ENCODE peak calls at places on chromosome 2, in seven cellular contexts. E is HTR-8/SVneo; A is activated naive CD4-positive, alpha-beta T cell; V is epithelial cell of proximal tubule; J is vagina; U is HT-29; W is NCI-H1417. Z is an unnamed sample.

GRCh38 chr2:164567335-164567989 is 53.8 kb downstream of the GRB14 start:
- DNase-seq in E (no peak), A (no peak), V (no peak), J (no peak), U (peak), W (no peak), Z (no peak)

GRCh38 chr2:207883002-207883780 is 113.5 kb upstream of the FZD5 start:
- DNase-seq in E (no peak), A (no peak), V (no peak), J (no peak), U (no peak), W (no peak), Z (no peak)

GRCh38 chr2:191618789-191619185 is 59.1 kb upstream of the NABP1 start:
- DNase-seq in E (no peak), A (no peak), V (no peak), J (no peak), U (peak), W (no peak), Z (no peak)

GRCh38 chr2:99635710-99636431 is 146.1 kb upstream of the REV1 start:
- DNase-seq in E (no peak), A (no peak), V (no peak), J (no peak), U (no peak), W (no peak), Z (no peak)

GRCh38 chr2:168348076-168348475 is 100.7 kb upstream of the STK39 start:
- DNase-seq in E (peak), A (no peak), V (no peak), J (no peak), U (peak), W (peak), Z (no peak)

GRCh38 chr2:61530365-61531148 is 7.6 kb downstream of the XPO1 start:
- DNase-seq in E (no peak), A (no peak), V (no peak), J (no peak), U (peak), W (no peak), Z (no peak)

GRCh38 chr2:59249441-59250330 is 1008.6 kb upstream of the FANCL start:
- DNase-seq in E (no peak), A (no peak), V (no peak), J (no peak), U (no peak), W (peak), Z (no peak)

GRCh38 chr2:109513749-109514588 is 99.8 kb downstream of the SEPTIN10 start:
- DNase-seq in E (peak), A (no peak), V (no peak), J (no peak), U (peak), W (no peak), Z (no peak)

GRCh38 chr2:238475571-238475970 is 48.8 kb downstream of the ASB1 start:
- DNase-seq in E (no peak), A (no peak), V (no peak), J (no peak), U (no peak), W (no peak), Z (no peak)

GRCh38 chr2:68726100-68726499 is 8.5 kb upstream of the ARHGAP25 start:
- DNase-seq in E (no peak), A (no peak), V (no peak), J (peak), U (no peak), W (no peak), Z (no peak)

GRCh38 chr2:174024524-174025270 is 59.5 kb upstream of the SP3 start:
- DNase-seq in E (no peak), A (no peak), V (no peak), J (no peak), U (no peak), W (no peak), Z (peak)

GRCh38 chr2:234773129-234773528 is 178.7 kb upstream of the SH3BP4 start:
- DNase-seq in E (no peak), A (no peak), V (no peak), J (no peak), U (no peak), W (no peak), Z (no peak)

GRCh38 chr2:128622371-128622770 is 303.7 kb upstream of the HS6ST1 start:
- DNase-seq in E (no peak), A (no peak), V (no peak), J (no peak), U (no peak), W (no peak), Z (no peak)

GRCh38 chr2:149741646-149742045 is 154.1 kb upstream of the MMADHC start:
- DNase-seq in E (peak), A (no peak), V (no peak), J (no peak), U (no peak), W (no peak), Z (no peak)

GRCh38 chr2:187056416-187057333 is 207.7 kb upstream of the ZSWIM2 start:
- DNase-seq in E (no peak), A (no peak), V (no peak), J (no peak), U (no peak), W (no peak), Z (no peak)

GRCh38 chr2:98936133-98936916 is at the start of gene CRACDL:
- DNase-seq in E (no peak), A (no peak), V (no peak), J (no peak), U (no peak), W (peak), Z (no peak)

GRCh38 chr2:141767051-141767450 is 363.8 kb downstream of the LRP1B start:
- DNase-seq in E (peak), A (no peak), V (peak), J (no peak), U (no peak), W (no peak), Z (no peak)

GRCh38 chr2:107062173-107062572 is 176.2 kb upstream of the ST6GAL2 start:
- DNase-seq in E (no peak), A (no peak), V (no peak), J (no peak), U (no peak), W (peak), Z (no peak)

GRCh38 chr2:27024188-27024587 is 8.6 kb upstream of the TMEM214 start:
- DNase-seq in E (no peak), A (no peak), V (no peak), J (no peak), U (no peak), W (no peak), Z (no peak)

GRCh38 chr2:583666-584065 is 93.5 kb downstream of the TMEM18 start:
- DNase-seq in E (no peak), A (no peak), V (no peak), J (peak), U (no peak), W (no peak), Z (no peak)

GRCh38 chr2:174522553-174522952 is 35.7 kb upstream of the GPR155 start:
- DNase-seq in E (no peak), A (no peak), V (no peak), J (no peak), U (peak), W (peak), Z (no peak)

GRCh38 chr2:239813261-239814135 is 211.6 kb downstream of the NDUFA10 start:
- DNase-seq in E (no peak), A (no peak), V (no peak), J (no peak), U (no peak), W (no peak), Z (no peak)

GRCh38 chr2:161238559-161239415 is 69.4 kb upstream of the PSMD14 start:
- DNase-seq in E (peak), A (peak), V (no peak), J (no peak), U (no peak), W (peak), Z (peak)

GRCh38 chr2:207463433-207463832 is 66.3 kb upstream of the CREB1 start:
- DNase-seq in E (no peak), A (no peak), V (no peak), J (no peak), U (no peak), W (no peak), Z (no peak)

GRCh38 chr2:105037572-105038382 is at the start of gene MRPS9:
- DNase-seq in E (peak), A (peak), V (peak), J (peak), U (peak), W (peak), Z (peak)

GRCh38 chr2:19695706-19696105 is 206.1 kb downstream of the TTC32 start:
- DNase-seq in E (no peak), A (no peak), V (no peak), J (no peak), U (no peak), W (no peak), Z (no peak)

GRCh38 chr2:104976603-104977120 is 61.2 kb upstream of the MRPS9 start:
- DNase-seq in E (no peak), A (no peak), V (no peak), J (no peak), U (peak), W (peak), Z (no peak)

GRCh38 chr2:55052087-55053061 is 2.1 kb upstream of the RTN4 start:
- DNase-seq in E (no peak), A (no peak), V (no peak), J (no peak), U (peak), W (no peak), Z (no peak)

GRCh38 chr2:14749869-14750268 is 117.4 kb downstream of the LRATD1 start:
- DNase-seq in E (no peak), A (no peak), V (peak), J (no peak), U (no peak), W (no peak), Z (no peak)

GRCh38 chr2:317501-318424 is 29.9 kb upstream of the ALKAL2 start:
- DNase-seq in E (peak), A (no peak), V (no peak), J (no peak), U (no peak), W (no peak), Z (no peak)

GRCh38 chr2:190482441-190482840 is 52.1 kb downstream of the NEMP2 start:
- DNase-seq in E (no peak), A (no peak), V (no peak), J (no peak), U (no peak), W (no peak), Z (no peak)

GRCh38 chr2:120511546-120512320 is 165.8 kb downstream of the INHBB start:
- DNase-seq in E (no peak), A (no peak), V (no peak), J (no peak), U (no peak), W (no peak), Z (no peak)

GRCh38 chr2:158255257-158255656 is 153.6 kb downstream of the UPP2 start:
- DNase-seq in E (no peak), A (no peak), V (no peak), J (no peak), U (peak), W (peak), Z (no peak)

Z was measured in NCI-H2171.